ENCODE peak calls at places on chromosomes 11 and 22, in seven cellular contexts. H is DND-41, V is RWPE1, Y is coronary artery, K is heart right ventricle, N is cardiac muscle cell, S is MM.1S. E is an unnamed sample.
A peak's percentile ranks its signal among the peaks of the same experiment; 100 is the strongest.

GRCh38 chr11:111427471-111427912 is 48.4 kb upstream of the POU2AF1 start:
- DNase-seq in H (peak; percentile 73), V (peak; percentile 24), Y (no peak), K (no peak), N (no peak), S (no peak), E (no peak)

GRCh38 chr11:118870396-118871343 is 13.0 kb upstream of the CXCR5 start:
- DNase-seq in H (no peak), V (no peak), Y (peak; percentile 94), K (peak; percentile 33), N (peak; percentile 24), S (peak; percentile 83), E (peak; percentile 72)

GRCh38 chr11:567036-567628 is 6.4 kb downstream of the RASSF7 start:
- DNase-seq in H (no peak), V (no peak), Y (no peak), K (no peak), N (no peak), S (peak; percentile 5), E (no peak)

GRCh38 chr11:128424867-128425285 is 162.5 kb downstream of the ETS1 start:
- DNase-seq in H (no peak), V (no peak), Y (peak; percentile 87), K (peak; percentile 82), N (peak; percentile 36), S (no peak), E (no peak)

GRCh38 chr22:18091916-18092526 is 14.2 kb downstream of the PEX26 start:
- DNase-seq in H (no peak), V (no peak), Y (no peak), K (peak; percentile 73), N (peak; percentile 23), S (peak; percentile 62), E (no peak)

GRCh38 chr11:124920870-124921609 is 2.0 kb downstream of the HEPN1 start:
- DNase-seq in H (no peak), V (peak; percentile 43), Y (no peak), K (peak; percentile 86), N (peak; percentile 76), S (no peak), E (no peak)

GRCh38 chr11:83063073-83063754 is 8.5 kb downstream of the RAB30 start:
- DNase-seq in H (no peak), V (peak; percentile 48), Y (no peak), K (no peak), N (no peak), S (peak; percentile 78), E (no peak)

GRCh38 chr22:35404176-35404575 is 4.2 kb downstream of the MCM5 start:
- DNase-seq in H (no peak), V (no peak), Y (no peak), K (no peak), N (no peak), S (no peak), E (no peak)

GRCh38 chr11:1407668-1408067 is 17.9 kb downstream of the BRSK2 start:
- DNase-seq in H (no peak), V (no peak), Y (no peak), K (no peak), N (no peak), S (no peak), E (no peak)

GRCh38 chr22:30876925-30877553 is 91.5 kb downstream of the MORC2 start:
- DNase-seq in H (no peak), V (no peak), Y (no peak), K (peak; percentile 41), N (no peak), S (no peak), E (no peak)

GRCh38 chr11:13329670-13330401 is 52.2 kb downstream of the BMAL1 start:
- DNase-seq in H (no peak), V (peak; percentile 54), Y (no peak), K (peak; percentile 40), N (peak; percentile 46), S (no peak), E (no peak)

GRCh38 chr22:50342651-50343540 is at the start of gene PPP6R2:
- DNase-seq in H (peak; percentile 84), V (peak; percentile 63), Y (peak; percentile 82), K (peak; percentile 80), N (peak; percentile 87), S (peak; percentile 83), E (peak; percentile 62)

GRCh38 chr11:130689222-130689908 is 226.9 kb downstream of the SNX19 start:
- DNase-seq in H (no peak), V (no peak), Y (no peak), K (no peak), N (no peak), S (no peak), E (no peak)

GRCh38 chr11:66466225-66467033 is at the start of gene PELI3:
- DNase-seq in H (peak; percentile 92), V (peak; percentile 96), Y (peak; percentile 95), K (peak; percentile 92), N (peak; percentile 96), S (peak; percentile 87), E (peak; percentile 92)

GRCh38 chr11:19812096-19812495 is 99.5 kb downstream of the NAV2 start:
- DNase-seq in H (no peak), V (no peak), Y (no peak), K (no peak), N (no peak), S (no peak), E (no peak)

GRCh38 chr22:43726296-43726695 is 85.8 kb downstream of the EFCAB6 start:
- DNase-seq in H (no peak), V (no peak), Y (no peak), K (no peak), N (no peak), S (no peak), E (no peak)

GRCh38 chr11:132142554-132142953 is 772.1 kb downstream of the NTM start:
- DNase-seq in H (no peak), V (no peak), Y (no peak), K (no peak), N (no peak), S (no peak), E (no peak)

GRCh38 chr22:49540571-49541450 is 286.9 kb downstream of the BRD1 start:
- DNase-seq in H (no peak), V (no peak), Y (no peak), K (no peak), N (no peak), S (no peak), E (no peak)

GRCh38 chr11:34926101-34926830 is 9.8 kb downstream of the PDHX start:
- DNase-seq in H (no peak), V (peak; percentile 6), Y (no peak), K (no peak), N (peak; percentile 54), S (peak; percentile 47), E (no peak)

GRCh38 chr11:123176785-123177184 is 18.3 kb downstream of the CLMP start:
- DNase-seq in H (no peak), V (no peak), Y (no peak), K (no peak), N (no peak), S (no peak), E (no peak)

GRCh38 chr11:107591446-107592236 is 694 bp downstream of the ELMOD1 start:
- DNase-seq in H (no peak), V (no peak), Y (no peak), K (no peak), N (peak; percentile 50), S (peak; percentile 11), E (peak; percentile 26)

GRCh38 chr11:44743326-44743725 is 16.6 kb downstream of the TSPAN18 start:
- DNase-seq in H (no peak), V (no peak), Y (no peak), K (no peak), N (no peak), S (no peak), E (no peak)

GRCh38 chr11:46250071-46251052 is 27.1 kb upstream of the CREB3L1 start:
- DNase-seq in H (no peak), V (no peak), Y (no peak), K (no peak), N (no peak), S (no peak), E (no peak)

GRCh38 chr11:58527429-58527828 is 19.5 kb upstream of the OR5B21 start:
- DNase-seq in H (no peak), V (no peak), Y (no peak), K (no peak), N (no peak), S (no peak), E (no peak)

GRCh38 chr11:58525037-58525614 is 17.2 kb upstream of the OR5B21 start:
- DNase-seq in H (peak; percentile 71), V (no peak), Y (no peak), K (no peak), N (no peak), S (peak; percentile 56), E (no peak)

GRCh38 chr11:58530236-58530635 is 22.3 kb upstream of the OR5B21 start:
- DNase-seq in H (no peak), V (no peak), Y (no peak), K (no peak), N (no peak), S (no peak), E (no peak)

GRCh38 chr11:58524232-58525036 is 16.5 kb upstream of the OR5B21 start:
- DNase-seq in H (peak; percentile 77), V (peak; percentile 55), Y (peak; percentile 74), K (peak; percentile 60), N (peak; percentile 83), S (peak; percentile 53), E (peak; percentile 19)
- H3K27ac ChIP-seq in H (peak overlapping the region; percentile 90), V (no peak overlapping the region), Y (no peak overlapping the region), K (no peak overlapping the region), N (no peak overlapping the region), S (peak overlapping the region; percentile 31), E (peak overlapping the region; percentile 6)

GRCh38 chr11:61917043-61917356 is 366 bp downstream of the RAB3IL1 start:
- DNase-seq in H (no peak), V (no peak), Y (peak; percentile 76), K (peak; percentile 9), N (no peak), S (no peak), E (no peak)

GRCh38 chr11:61918251-61919112 is 1.1 kb upstream of the RAB3IL1 start:
- DNase-seq in H (no peak), V (no peak), Y (peak; percentile 75), K (peak; percentile 9), N (no peak), S (no peak), E (no peak)

GRCh38 chr11:61919113-61919840 is 1.9 kb upstream of the RAB3IL1 start:
- DNase-seq in H (no peak), V (no peak), Y (no peak), K (no peak), N (no peak), S (no peak), E (no peak)

GRCh38 chr11:61919841-61920631 is 2.7 kb upstream of the RAB3IL1 start:
- DNase-seq in H (no peak), V (no peak), Y (peak; percentile 71), K (peak; percentile 2), N (no peak), S (no peak), E (no peak)

GRCh38 chr11:61917357-61918109 is at the start of gene RAB3IL1:
- DNase-seq in H (no peak), V (peak; percentile 41), Y (peak; percentile 77), K (peak; percentile 71), N (peak; percentile 89), S (no peak), E (no peak)
- H3K27ac ChIP-seq in H (no peak within 1 kb of the TSS), V (no peak within 1 kb of the TSS), Y (peak within 1 kb of the TSS; percentile 58), K (peak within 1 kb of the TSS; percentile 80), N (no peak within 1 kb of the TSS), S (no peak within 1 kb of the TSS), E (peak within 1 kb of the TSS; percentile 71)

GRCh38 chr22:27670701-27671412 is 130.7 kb downstream of the MN1 start:
- DNase-seq in H (no peak), V (no peak), Y (no peak), K (peak; percentile 86), N (peak; percentile 94), S (no peak), E (no peak)
- H3K27ac ChIP-seq in H (no peak overlapping the region), V (peak overlapping the region; percentile 88), Y (no peak overlapping the region), K (peak overlapping the region; percentile 90), N (peak overlapping the region; percentile 99), S (no peak overlapping the region), E (no peak overlapping the region)

GRCh38 chr11:61474234-61474633 is 34.3 kb upstream of the LRRC10B start:
- DNase-seq in H (no peak), V (no peak), Y (no peak), K (no peak), N (no peak), S (no peak), E (no peak)
- H3K27ac ChIP-seq in H (no peak overlapping the region), V (no peak overlapping the region), Y (no peak overlapping the region), K (no peak overlapping the region), N (no peak overlapping the region), S (no peak overlapping the region), E (no peak overlapping the region)